ENCODE peak calls at places on chromosomes 3 and 15, in ten cellular contexts. Z is psoas muscle, R is fibroblast of the aortic adventitia, J is tibial nerve, V is fibroblast of mammary gland, D is right lobe of liver, Y is HFF-Myc, C is Peyer's patch, H is A549, U is left ventricle myocardium inferior. K is an unnamed sample.

GRCh38 chr15:58096529-58097084 is 31.1 kb upstream of the ALDH1A2 start:
- DNase-seq in Z (no peak), R (no peak), J (no peak), V (no peak), D (no peak), Y (no peak), C (no peak), H (no peak), U (no peak), K (no peak)

GRCh38 chr3:42736531-42736930 is 33.9 kb upstream of the HHATL start:
- DNase-seq in Z (no peak), R (no peak), J (no peak), V (no peak), D (no peak), Y (no peak), C (no peak), H (no peak), U (no peak), K (no peak)

GRCh38 chr3:43997788-43998373 is 243.8 kb upstream of the TOPAZ1 start:
- DNase-seq in Z (no peak), R (no peak), J (no peak), V (peak; percentile 22), D (no peak), Y (no peak), C (no peak), H (peak; percentile 11), U (no peak), K (no peak)

GRCh38 chr3:13607821-13608620 is 59.1 kb downstream of the FBLN2 start:
- DNase-seq in Z (no peak), R (peak; percentile 43), J (no peak), V (no peak), D (peak; percentile 35), Y (no peak), C (no peak), H (no peak), U (no peak), K (no peak)

GRCh38 chr3:171088984-171089754 is 62.6 kb upstream of the SLC2A2 start:
- DNase-seq in Z (no peak), R (peak; percentile 99), J (no peak), V (peak; percentile 93), D (peak; percentile 52), Y (peak; percentile 42), C (no peak), H (peak; percentile 3), U (no peak), K (no peak)

GRCh38 chr3:66480666-66481065 is 20.2 kb downstream of the LRIG1 start:
- DNase-seq in Z (no peak), R (peak; percentile 53), J (no peak), V (no peak), D (no peak), Y (no peak), C (no peak), H (no peak), U (no peak), K (no peak)

GRCh38 chr3:172221550-172221949 is 182.2 kb downstream of the FNDC3B start:
- DNase-seq in Z (no peak), R (peak; percentile 86), J (no peak), V (peak; percentile 94), D (no peak), Y (no peak), C (no peak), H (no peak), U (no peak), K (no peak)

GRCh38 chr3:68728343-68728742 is 204.0 kb downstream of the TAFA4 start:
- DNase-seq in Z (no peak), R (no peak), J (no peak), V (no peak), D (no peak), Y (no peak), C (no peak), H (no peak), U (no peak), K (no peak)

GRCh38 chr3:115239717-115240116 is 92.6 kb upstream of the ZBTB20 start:
- DNase-seq in Z (peak; percentile 53), R (peak; percentile 99), J (no peak), V (peak; percentile 100), D (no peak), Y (peak; percentile 94), C (peak; percentile 46), H (peak; percentile 96), U (peak; percentile 25), K (no peak)

GRCh38 chr15:70976856-70977255 is 84.2 kb downstream of the LRRC49 start:
- DNase-seq in Z (no peak), R (peak; percentile 74), J (no peak), V (peak; percentile 62), D (no peak), Y (peak; percentile 52), C (no peak), H (no peak), U (no peak), K (no peak)

GRCh38 chr15:22869856-22870255 is 31.4 kb downstream of the NIPA2 start:
- DNase-seq in Z (no peak), R (no peak), J (no peak), V (no peak), D (no peak), Y (no peak), C (no peak), H (no peak), U (no peak), K (no peak)

GRCh38 chr3:190595807-190596206 is 81.9 kb downstream of the IL1RAP start:
- DNase-seq in Z (no peak), R (no peak), J (no peak), V (no peak), D (no peak), Y (no peak), C (no peak), H (no peak), U (no peak), K (no peak)

GRCh38 chr15:74829991-74830390 is 3.6 kb downstream of the CPLX3 start:
- DNase-seq in Z (no peak), R (no peak), J (no peak), V (no peak), D (no peak), Y (no peak), C (no peak), H (no peak), U (no peak), K (no peak)

GRCh38 chr15:31200735-31201151 is 99.2 kb upstream of the TRPM1 start:
- DNase-seq in Z (peak; percentile 81), R (peak; percentile 69), J (no peak), V (peak; percentile 52), D (peak; percentile 85), Y (no peak), C (peak; percentile 82), H (peak; percentile 75), U (peak; percentile 82), K (no peak)

GRCh38 chr15:75232826-75233503 is 25.2 kb upstream of the GOLGA6C start:
- DNase-seq in Z (peak; percentile 30), R (no peak), J (no peak), V (no peak), D (peak; percentile 41), Y (no peak), C (no peak), H (no peak), U (peak; percentile 8), K (no peak)

GRCh38 chr3:177887475-177887874 is 648.8 kb upstream of the KCNMB2 start:
- DNase-seq in Z (no peak), R (no peak), J (no peak), V (no peak), D (no peak), Y (no peak), C (no peak), H (no peak), U (no peak), K (no peak)

GRCh38 chr3:177889158-177889557 is 647.1 kb upstream of the KCNMB2 start:
- DNase-seq in Z (no peak), R (no peak), J (no peak), V (no peak), D (no peak), Y (no peak), C (no peak), H (no peak), U (no peak), K (no peak)

GRCh38 chr3:177894021-177894690 is 642.1 kb upstream of the KCNMB2 start:
- DNase-seq in Z (no peak), R (no peak), J (no peak), V (no peak), D (no peak), Y (no peak), C (no peak), H (no peak), U (no peak), K (no peak)

GRCh38 chr3:177898185-177898584 is 638.1 kb upstream of the KCNMB2 start:
- DNase-seq in Z (no peak), R (no peak), J (no peak), V (no peak), D (no peak), Y (no peak), C (no peak), H (no peak), U (no peak), K (no peak)

DNA sequence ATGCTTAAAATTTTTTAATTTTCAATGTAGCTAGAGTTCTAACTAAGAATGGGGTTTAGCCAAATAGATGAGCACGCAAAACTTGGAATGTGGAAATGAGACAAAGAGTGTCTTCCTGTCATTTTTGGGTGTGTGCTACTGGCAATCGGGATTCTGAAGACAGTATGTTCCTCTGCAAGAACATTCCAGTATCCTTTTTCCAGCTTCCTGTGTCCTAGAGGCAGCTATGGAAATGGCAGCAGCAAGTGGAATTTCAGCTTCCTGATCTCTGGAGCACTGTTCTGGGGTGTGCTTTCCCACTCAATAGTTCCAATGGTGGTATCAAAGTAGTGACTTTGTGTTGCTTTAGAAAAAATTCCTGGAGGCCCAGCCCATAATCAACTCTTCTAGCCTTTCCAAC is 642.9 kb upstream of the KCNMB2 start:
- DNase-seq in Z (no peak), R (no peak), J (no peak), V (no peak), D (no peak), Y (no peak), C (no peak), H (no peak), U (no peak), K (no peak)
- TF ChIP-seq CTCF in Z (no peak), R (peak; percentile 27), J (peak; percentile 34), V (peak; percentile 38), D (no peak), Y (peak; percentile 32), C (no peak), H (no peak), U (peak; percentile 50), K (no peak)

GRCh38 chr15:81279621-81280051 is 44.3 kb downstream of the STARD5 start:
- DNase-seq in Z (no peak), R (no peak), J (no peak), V (no peak), D (peak; percentile 4), Y (no peak), C (peak; percentile 38), H (no peak), U (no peak), K (no peak)
- H3K4me3 ChIP-seq in Z (no peak overlapping the region), R (no peak overlapping the region), J (no peak overlapping the region), V (no peak overlapping the region), D (no peak overlapping the region), Y (no peak overlapping the region), C (no peak overlapping the region), H (no peak overlapping the region), U (no peak overlapping the region), K (no peak overlapping the region)

GRCh38 chr3:79846148-79846933 is 78.5 kb upstream of the ROBO1 start:
- DNase-seq in Z (no peak), R (no peak), J (no peak), V (no peak), D (peak; percentile 48), Y (no peak), C (no peak), H (peak; percentile 17), U (no peak), K (no peak)
- TF ChIP-seq CTCF in Z (peak; percentile 22), R (no peak), J (no peak), V (peak; percentile 15), D (no peak), Y (peak; percentile 39), C (no peak), H (no peak), U (no peak), K (peak; percentile 47)

GRCh38 chr15:38202356-38202755 is 50.3 kb upstream of the SPRED1 start:
- DNase-seq in Z (no peak), R (peak; percentile 31), J (no peak), V (peak; percentile 70), D (no peak), Y (no peak), C (peak; percentile 50), H (no peak), U (no peak), K (no peak)
- H3K4me3 ChIP-seq in Z (no peak overlapping the region), R (no peak overlapping the region), J (no peak overlapping the region), V (no peak overlapping the region), D (no peak overlapping the region), Y (no peak overlapping the region), C (no peak overlapping the region), H (no peak overlapping the region), U (no peak overlapping the region), K (no peak overlapping the region)